ENCODE peak calls at places on chromosomes 7 and 10, in ten cellular contexts. One of them, this sample, is unnamed. For H3K27me3, the result is how much of the 10 kb centered on the place peaks cover.

GRCh38 chr7:31633894-31634494 is 53.0 kb upstream of the PPP1R17 start:
- DNase-seq in prostate gland: peak
- DNase-seq in right lobe of liver: peak
- DNase-seq in bronchial epithelial cell: peak
- DNase-seq in lower lobe of right lung: no peak
- DNase-seq in DND-41: peak
- DNase-seq in thoracic aorta: no peak
- DNase-seq in CD8-positive, alpha-beta T cell: no peak
- DNase-seq in fibroblast of lung: peak
- DNase-seq in ovary: no peak
- DNase-seq in this sample: no peak

GRCh38 chr7:124155400-124156022 is 122.6 kb upstream of the TMEM229A start:
- DNase-seq in CD8-positive, alpha-beta T cell: no peak
- DNase-seq in fibroblast of lung: peak
- DNase-seq in bronchial epithelial cell: peak
- DNase-seq in lower lobe of right lung: no peak
- DNase-seq in DND-41: no peak
- DNase-seq in prostate gland: no peak
- DNase-seq in ovary: no peak
- DNase-seq in right lobe of liver: no peak
- DNase-seq in thoracic aorta: no peak
- DNase-seq in this sample: no peak

GRCh38 chr7:84021292-84021898 is 173.2 kb downstream of the SEMA3A start:
- DNase-seq in right lobe of liver: no peak
- DNase-seq in thoracic aorta: no peak
- DNase-seq in prostate gland: no peak
- DNase-seq in ovary: no peak
- DNase-seq in fibroblast of lung: peak
- DNase-seq in bronchial epithelial cell: no peak
- DNase-seq in DND-41: no peak
- DNase-seq in lower lobe of right lung: no peak
- DNase-seq in CD8-positive, alpha-beta T cell: no peak
- DNase-seq in this sample: no peak

GRCh38 chr7:96315109-96315480 is 6.8 kb downstream of the SLC25A13 start:
- DNase-seq in ovary: no peak
- DNase-seq in CD8-positive, alpha-beta T cell: no peak
- DNase-seq in right lobe of liver: no peak
- DNase-seq in fibroblast of lung: no peak
- DNase-seq in lower lobe of right lung: no peak
- DNase-seq in DND-41: no peak
- DNase-seq in prostate gland: no peak
- DNase-seq in bronchial epithelial cell: no peak
- DNase-seq in thoracic aorta: no peak
- DNase-seq in this sample: no peak

GRCh38 chr10:31706921-31707571 is 221.6 kb downstream of the ARHGAP12 start:
- DNase-seq in thoracic aorta: no peak
- DNase-seq in CD8-positive, alpha-beta T cell: no peak
- DNase-seq in prostate gland: no peak
- DNase-seq in lower lobe of right lung: peak
- DNase-seq in right lobe of liver: no peak
- DNase-seq in bronchial epithelial cell: no peak
- DNase-seq in ovary: peak
- DNase-seq in fibroblast of lung: no peak
- DNase-seq in DND-41: peak
- DNase-seq in this sample: peak

GRCh38 chr10:80158598-80159127 is 26.1 kb downstream of the PLAC9 start:
- DNase-seq in DND-41: no peak
- DNase-seq in CD8-positive, alpha-beta T cell: no peak
- DNase-seq in bronchial epithelial cell: peak
- DNase-seq in lower lobe of right lung: peak
- DNase-seq in thoracic aorta: peak
- DNase-seq in fibroblast of lung: peak
- DNase-seq in prostate gland: peak
- DNase-seq in ovary: peak
- DNase-seq in right lobe of liver: no peak
- DNase-seq in this sample: peak

GRCh38 chr7:48426966-48427555 is 255.8 kb downstream of the ABCA13 start:
- DNase-seq in CD8-positive, alpha-beta T cell: no peak
- DNase-seq in ovary: no peak
- DNase-seq in DND-41: no peak
- DNase-seq in bronchial epithelial cell: peak
- DNase-seq in prostate gland: no peak
- DNase-seq in lower lobe of right lung: no peak
- DNase-seq in fibroblast of lung: no peak
- DNase-seq in thoracic aorta: no peak
- DNase-seq in right lobe of liver: no peak
- DNase-seq in this sample: no peak

GRCh38 chr10:33190406-33190805 is 144.1 kb downstream of the NRP1 start:
- DNase-seq in bronchial epithelial cell: no peak
- DNase-seq in fibroblast of lung: no peak
- DNase-seq in lower lobe of right lung: no peak
- DNase-seq in ovary: no peak
- DNase-seq in right lobe of liver: no peak
- DNase-seq in thoracic aorta: no peak
- DNase-seq in prostate gland: no peak
- DNase-seq in CD8-positive, alpha-beta T cell: no peak
- DNase-seq in DND-41: no peak
- DNase-seq in this sample: no peak

GRCh38 chr10:123148414-123149161 is 652 bp downstream of the HMX2 start:
- DNase-seq in CD8-positive, alpha-beta T cell: no peak
- DNase-seq in fibroblast of lung: no peak
- DNase-seq in bronchial epithelial cell: no peak
- DNase-seq in prostate gland: no peak
- DNase-seq in lower lobe of right lung: no peak
- DNase-seq in DND-41: no peak
- DNase-seq in right lobe of liver: no peak
- DNase-seq in ovary: no peak
- DNase-seq in thoracic aorta: no peak
- DNase-seq in this sample: no peak

GRCh38 chr10:102678842-102679289 is 34.6 kb downstream of the TRIM8 start:
- DNase-seq in CD8-positive, alpha-beta T cell: no peak
- DNase-seq in fibroblast of lung: peak
- DNase-seq in DND-41: no peak
- DNase-seq in ovary: peak
- DNase-seq in bronchial epithelial cell: peak
- DNase-seq in prostate gland: peak
- DNase-seq in right lobe of liver: peak
- DNase-seq in thoracic aorta: no peak
- DNase-seq in lower lobe of right lung: peak
- DNase-seq in this sample: peak

GRCh38 chr10:21961847-21962246 is 41.7 kb downstream of the DNAJC1 start:
- DNase-seq in thoracic aorta: no peak
- DNase-seq in fibroblast of lung: no peak
- DNase-seq in CD8-positive, alpha-beta T cell: no peak
- DNase-seq in DND-41: no peak
- DNase-seq in ovary: no peak
- DNase-seq in bronchial epithelial cell: no peak
- DNase-seq in lower lobe of right lung: no peak
- DNase-seq in right lobe of liver: no peak
- DNase-seq in prostate gland: no peak
- DNase-seq in this sample: no peak

GRCh38 chr7:30281791-30282190 is 2.6 kb upstream of the ZNRF2 start:
- DNase-seq in lower lobe of right lung: no peak
- DNase-seq in prostate gland: no peak
- DNase-seq in bronchial epithelial cell: peak
- DNase-seq in CD8-positive, alpha-beta T cell: no peak
- DNase-seq in ovary: no peak
- DNase-seq in DND-41: no peak
- DNase-seq in right lobe of liver: no peak
- DNase-seq in thoracic aorta: no peak
- DNase-seq in fibroblast of lung: no peak
- DNase-seq in this sample: no peak

GRCh38 chr7:105187302-105188169 is 173.5 kb downstream of the KMT2E start:
- DNase-seq in lower lobe of right lung: no peak
- DNase-seq in prostate gland: no peak
- DNase-seq in CD8-positive, alpha-beta T cell: no peak
- DNase-seq in bronchial epithelial cell: peak
- DNase-seq in right lobe of liver: no peak
- DNase-seq in ovary: no peak
- DNase-seq in fibroblast of lung: no peak
- DNase-seq in thoracic aorta: no peak
- DNase-seq in DND-41: no peak
- DNase-seq in this sample: no peak

GRCh38 chr10:33234779-33235178 is 99.7 kb downstream of the NRP1 start:
- DNase-seq in lower lobe of right lung: no peak
- DNase-seq in right lobe of liver: no peak
- DNase-seq in ovary: no peak
- DNase-seq in prostate gland: no peak
- DNase-seq in bronchial epithelial cell: no peak
- DNase-seq in thoracic aorta: no peak
- DNase-seq in DND-41: no peak
- DNase-seq in CD8-positive, alpha-beta T cell: no peak
- DNase-seq in fibroblast of lung: no peak
- DNase-seq in this sample: peak

GRCh38 chr7:12635830-12636229 is 51.6 kb upstream of the ARL4A start:
- DNase-seq in bronchial epithelial cell: peak
- DNase-seq in right lobe of liver: no peak
- DNase-seq in fibroblast of lung: peak
- DNase-seq in ovary: no peak
- DNase-seq in lower lobe of right lung: no peak
- DNase-seq in DND-41: no peak
- DNase-seq in thoracic aorta: no peak
- DNase-seq in prostate gland: peak
- DNase-seq in CD8-positive, alpha-beta T cell: no peak
- DNase-seq in this sample: no peak

GRCh38 chr7:58086461-58086860 is 636.5 kb downstream of the ZNF716 start:
- DNase-seq in prostate gland: no peak
- DNase-seq in thoracic aorta: no peak
- DNase-seq in lower lobe of right lung: no peak
- DNase-seq in CD8-positive, alpha-beta T cell: no peak
- DNase-seq in fibroblast of lung: no peak
- DNase-seq in ovary: peak
- DNase-seq in right lobe of liver: peak
- DNase-seq in bronchial epithelial cell: no peak
- DNase-seq in DND-41: no peak
- DNase-seq in this sample: no peak

GRCh38 chr7:58087536-58088190 is 637.7 kb downstream of the ZNF716 start:
- DNase-seq in lower lobe of right lung: no peak
- DNase-seq in CD8-positive, alpha-beta T cell: no peak
- DNase-seq in ovary: no peak
- DNase-seq in bronchial epithelial cell: no peak
- DNase-seq in right lobe of liver: peak
- DNase-seq in fibroblast of lung: no peak
- DNase-seq in prostate gland: no peak
- DNase-seq in DND-41: no peak
- DNase-seq in thoracic aorta: no peak
- DNase-seq in this sample: no peak

GRCh38 chr7:58086871-58087535 is 637.0 kb downstream of the ZNF716 start:
- DNase-seq in DND-41: no peak
- DNase-seq in bronchial epithelial cell: no peak
- DNase-seq in lower lobe of right lung: no peak
- DNase-seq in ovary: no peak
- DNase-seq in right lobe of liver: peak
- DNase-seq in thoracic aorta: no peak
- DNase-seq in CD8-positive, alpha-beta T cell: no peak
- DNase-seq in fibroblast of lung: no peak
- DNase-seq in prostate gland: no peak
- DNase-seq in this sample: no peak
- H3K27me3 ChIP-seq in DND-41: under half
- H3K27me3 ChIP-seq in bronchial epithelial cell: under half
- H3K27me3 ChIP-seq in lower lobe of right lung: under half
- H3K27me3 ChIP-seq in ovary: under half
- H3K27me3 ChIP-seq in right lobe of liver: under half
- H3K27me3 ChIP-seq in thoracic aorta: under half
- H3K27me3 ChIP-seq in CD8-positive, alpha-beta T cell: under half
- H3K27me3 ChIP-seq in fibroblast of lung: under half
- H3K27me3 ChIP-seq in prostate gland: under half
- H3K27me3 ChIP-seq in this sample: under half

GRCh38 chr7:107588529-107589130 is 8.6 kb downstream of the BCAP29 start:
- DNase-seq in lower lobe of right lung: no peak
- DNase-seq in DND-41: no peak
- DNase-seq in prostate gland: no peak
- DNase-seq in ovary: no peak
- DNase-seq in right lobe of liver: no peak
- DNase-seq in bronchial epithelial cell: no peak
- DNase-seq in thoracic aorta: no peak
- DNase-seq in fibroblast of lung: no peak
- DNase-seq in CD8-positive, alpha-beta T cell: no peak
- DNase-seq in this sample: no peak
- TF ChIP-seq CTCF in lower lobe of right lung: no peak
- TF ChIP-seq CTCF in DND-41: no peak
- TF ChIP-seq CTCF in prostate gland: no peak
- TF ChIP-seq CTCF in ovary: no peak
- TF ChIP-seq CTCF in right lobe of liver: no peak
- TF ChIP-seq CTCF in bronchial epithelial cell: no peak
- TF ChIP-seq CTCF in thoracic aorta: no peak
- TF ChIP-seq CTCF in fibroblast of lung: no peak
- TF ChIP-seq CTCF in CD8-positive, alpha-beta T cell: no peak
- TF ChIP-seq CTCF in this sample: no peak

DNA sequence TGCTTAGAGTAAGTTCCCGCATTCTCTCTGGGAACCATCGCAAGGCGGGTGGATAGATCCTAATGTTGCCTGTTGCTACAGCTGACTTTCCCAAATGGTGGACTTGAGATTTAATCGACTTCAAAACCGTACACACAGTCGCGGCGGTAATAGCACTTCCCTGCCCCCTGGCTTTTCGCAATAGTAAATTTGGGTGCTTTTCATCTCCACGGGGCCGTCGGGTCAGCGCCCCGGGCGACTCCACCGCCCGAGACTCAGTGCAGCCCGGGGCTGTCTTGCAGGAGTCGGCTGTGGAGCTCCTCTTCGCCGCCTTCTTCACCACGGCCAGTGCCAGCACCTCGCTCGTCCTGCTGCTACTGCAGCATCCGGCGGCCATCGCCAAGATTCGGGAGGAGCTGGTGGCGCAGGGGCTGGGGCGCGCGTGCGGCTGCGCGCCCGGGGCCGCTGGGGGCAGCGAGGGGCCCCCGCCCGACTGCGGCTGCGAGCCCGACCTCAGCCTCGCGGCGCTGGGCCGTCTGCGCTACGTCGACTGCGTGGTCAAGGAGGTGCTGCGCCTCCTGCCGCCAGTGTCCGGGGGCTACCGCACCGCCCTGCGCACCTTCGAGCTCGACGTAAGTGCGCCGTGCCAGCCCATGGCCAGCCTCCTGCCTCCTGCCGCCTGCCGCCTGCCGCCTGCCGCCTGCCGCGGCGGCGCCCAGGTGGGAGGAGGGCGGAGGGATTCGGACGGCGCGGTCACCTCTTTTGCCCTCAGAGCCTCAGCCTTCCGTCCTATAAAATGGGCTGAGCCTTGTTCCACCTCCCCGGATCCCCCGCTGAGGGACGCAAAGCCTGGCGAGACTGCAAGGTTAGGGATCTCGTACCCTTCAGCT is 5.3 kb downstream of the CYP26C1 start:
- DNase-seq in CD8-positive, alpha-beta T cell: no peak
- DNase-seq in lower lobe of right lung: no peak
- DNase-seq in thoracic aorta: no peak
- DNase-seq in right lobe of liver: no peak
- DNase-seq in bronchial epithelial cell: no peak
- DNase-seq in fibroblast of lung: no peak
- DNase-seq in ovary: no peak
- DNase-seq in prostate gland: no peak
- DNase-seq in DND-41: no peak
- DNase-seq in this sample: peak
- H3K27me3 ChIP-seq in CD8-positive, alpha-beta T cell: under half
- H3K27me3 ChIP-seq in lower lobe of right lung: half or more
- H3K27me3 ChIP-seq in thoracic aorta: under half
- H3K27me3 ChIP-seq in right lobe of liver: under half
- H3K27me3 ChIP-seq in bronchial epithelial cell: half or more
- H3K27me3 ChIP-seq in fibroblast of lung: half or more
- H3K27me3 ChIP-seq in ovary: under half
- H3K27me3 ChIP-seq in prostate gland: under half
- H3K27me3 ChIP-seq in DND-41: under half
- H3K27me3 ChIP-seq in this sample: half or more

GRCh38 chr7:98872328-98872924 is 2.6 kb upstream of the TMEM130 start:
- DNase-seq in bronchial epithelial cell: no peak
- DNase-seq in CD8-positive, alpha-beta T cell: no peak
- DNase-seq in lower lobe of right lung: peak
- DNase-seq in fibroblast of lung: peak
- DNase-seq in right lobe of liver: peak
- DNase-seq in ovary: no peak
- DNase-seq in prostate gland: no peak
- DNase-seq in DND-41: peak
- DNase-seq in thoracic aorta: no peak
- DNase-seq in this sample: no peak
- TF ChIP-seq CTCF in bronchial epithelial cell: peak
- TF ChIP-seq CTCF in CD8-positive, alpha-beta T cell: no peak
- TF ChIP-seq CTCF in lower lobe of right lung: peak
- TF ChIP-seq CTCF in fibroblast of lung: peak
- TF ChIP-seq CTCF in right lobe of liver: peak
- TF ChIP-seq CTCF in ovary: no peak
- TF ChIP-seq CTCF in prostate gland: no peak
- TF ChIP-seq CTCF in DND-41: peak
- TF ChIP-seq CTCF in thoracic aorta: no peak
- TF ChIP-seq CTCF in this sample: peak

This sample was measured in heart right ventricle.